ENCODE peak calls at places on chromosomes 11 and 22, in five cellular contexts. One of them, this sample, is unnamed.

GRCh38 chr22:43745783-43746356 is 66.2 kb downstream of the EFCAB6 start:
- DNase-seq in upper lobe of right lung: no peak
- DNase-seq in D721Med: no peak
- DNase-seq in cardiac muscle cell: no peak
- DNase-seq in pancreas: no peak
- DNase-seq in this sample: no peak

GRCh38 chr11:131504199-131504949 is 134.0 kb downstream of the NTM start:
- DNase-seq in pancreas: no peak
- DNase-seq in cardiac muscle cell: peak; percentile 25
- DNase-seq in upper lobe of right lung: no peak
- DNase-seq in D721Med: no peak
- DNase-seq in this sample: no peak

GRCh38 chr22:43814264-43814663 is 2.2 kb upstream of the EFCAB6 start:
- DNase-seq in cardiac muscle cell: no peak
- DNase-seq in upper lobe of right lung: no peak
- DNase-seq in D721Med: no peak
- DNase-seq in pancreas: no peak
- DNase-seq in this sample: no peak

GRCh38 chr11:64372802-64373597 is 14.0 kb downstream of the RPS6KA4 start:
- DNase-seq in pancreas: no peak
- DNase-seq in D721Med: no peak
- DNase-seq in upper lobe of right lung: no peak
- DNase-seq in cardiac muscle cell: no peak
- DNase-seq in this sample: no peak

GRCh38 chr11:1389932-1390587 is at the start of gene BRSK2:
- DNase-seq in cardiac muscle cell: no peak
- DNase-seq in pancreas: peak; percentile 67
- DNase-seq in D721Med: no peak
- DNase-seq in upper lobe of right lung: no peak
- DNase-seq in this sample: no peak

GRCh38 chr22:20565079-20565734 is 57.8 kb downstream of the MED15 start:
- DNase-seq in cardiac muscle cell: no peak
- DNase-seq in D721Med: no peak
- DNase-seq in upper lobe of right lung: peak; percentile 21
- DNase-seq in pancreas: no peak
- DNase-seq in this sample: peak; percentile 54

GRCh38 chr11:86571273-86571948 is 101.0 kb downstream of the ME3 start:
- DNase-seq in upper lobe of right lung: no peak
- DNase-seq in pancreas: no peak
- DNase-seq in cardiac muscle cell: peak; percentile 26
- DNase-seq in D721Med: no peak
- DNase-seq in this sample: peak; percentile 6

GRCh38 chr11:2529173-2529572 is 84.4 kb downstream of the KCNQ1 start:
- DNase-seq in D721Med: no peak
- DNase-seq in pancreas: no peak
- DNase-seq in cardiac muscle cell: no peak
- DNase-seq in upper lobe of right lung: no peak
- DNase-seq in this sample: no peak

GRCh38 chr11:94424011-94424410 is 22.8 kb upstream of the GPR83 start:
- DNase-seq in upper lobe of right lung: no peak
- DNase-seq in D721Med: no peak
- DNase-seq in pancreas: no peak
- DNase-seq in cardiac muscle cell: peak; percentile 9
- DNase-seq in this sample: no peak

GRCh38 chr22:50316114-50317065 is 8.9 kb upstream of the PLXNB2 start:
- DNase-seq in upper lobe of right lung: peak; percentile 59
- DNase-seq in cardiac muscle cell: no peak
- DNase-seq in D721Med: no peak
- DNase-seq in pancreas: peak; percentile 37
- DNase-seq in this sample: no peak

GRCh38 chr11:44622721-44623258 is 57.3 kb downstream of the CD82 start:
- DNase-seq in upper lobe of right lung: peak; percentile 38
- DNase-seq in pancreas: no peak
- DNase-seq in D721Med: no peak
- DNase-seq in cardiac muscle cell: no peak
- DNase-seq in this sample: no peak

GRCh38 chr11:11081786-11082185 is 223.9 kb upstream of the ZBED5 start:
- DNase-seq in cardiac muscle cell: no peak
- DNase-seq in D721Med: no peak
- DNase-seq in pancreas: no peak
- DNase-seq in upper lobe of right lung: no peak
- DNase-seq in this sample: no peak

GRCh38 chr11:2513441-2513840 is 68.6 kb downstream of the KCNQ1 start:
- DNase-seq in cardiac muscle cell: no peak
- DNase-seq in pancreas: peak; percentile 4
- DNase-seq in D721Med: no peak
- DNase-seq in upper lobe of right lung: peak; percentile 56
- DNase-seq in this sample: no peak

GRCh38 chr11:92658733-92659132 is 310.7 kb upstream of the MTNR1B start:
- DNase-seq in pancreas: no peak
- DNase-seq in upper lobe of right lung: no peak
- DNase-seq in cardiac muscle cell: no peak
- DNase-seq in D721Med: no peak
- DNase-seq in this sample: no peak

GRCh38 chr11:120141144-120142071 is 3.5 kb upstream of the TRIM29 start:
- DNase-seq in D721Med: no peak
- DNase-seq in pancreas: no peak
- DNase-seq in cardiac muscle cell: no peak
- DNase-seq in upper lobe of right lung: no peak
- DNase-seq in this sample: no peak

GRCh38 chr11:26762089-26762488 is 40.2 kb upstream of the SLC5A12 start:
- DNase-seq in cardiac muscle cell: no peak
- DNase-seq in upper lobe of right lung: no peak
- DNase-seq in D721Med: no peak
- DNase-seq in pancreas: no peak
- DNase-seq in this sample: no peak

GRCh38 chr22:50673231-50674126 is 856 bp downstream of the SHANK3 start:
- DNase-seq in pancreas: no peak
- DNase-seq in cardiac muscle cell: no peak
- DNase-seq in upper lobe of right lung: no peak
- DNase-seq in D721Med: no peak
- DNase-seq in this sample: peak; percentile 40

GRCh38 chr11:111975076-111975806 is 38.1 kb downstream of the DIXDC1 start:
- DNase-seq in pancreas: no peak
- DNase-seq in cardiac muscle cell: no peak
- DNase-seq in D721Med: no peak
- DNase-seq in upper lobe of right lung: no peak
- DNase-seq in this sample: no peak
- TF ChIP-seq CTCF in pancreas: no peak
- TF ChIP-seq CTCF in cardiac muscle cell: no peak
- TF ChIP-seq CTCF in D721Med: no peak
- TF ChIP-seq CTCF in upper lobe of right lung: peak; percentile 34
- TF ChIP-seq CTCF in this sample: no peak

DNA sequence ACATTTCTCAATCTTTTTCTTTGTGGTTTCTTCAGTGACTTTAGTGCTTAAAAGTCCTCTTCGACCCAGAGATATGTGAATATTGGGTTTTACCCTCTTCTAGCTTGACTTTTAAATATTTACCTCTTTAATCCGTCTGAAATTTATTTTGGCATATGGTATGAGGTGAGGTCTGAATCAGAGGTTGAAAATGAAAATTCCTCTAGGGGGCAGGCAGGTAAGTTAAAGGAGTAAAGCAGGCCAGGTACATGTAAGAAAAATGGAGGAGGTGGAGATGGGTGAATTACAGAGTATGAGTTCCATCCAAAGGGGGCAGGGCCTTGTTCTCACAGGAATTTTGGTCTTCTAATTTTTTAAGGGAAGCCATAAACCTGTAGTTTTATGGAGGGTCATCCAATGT is 263.8 kb upstream of the NARS2 start:
- DNase-seq in cardiac muscle cell: no peak
- DNase-seq in upper lobe of right lung: no peak
- DNase-seq in D721Med: no peak
- DNase-seq in pancreas: no peak
- DNase-seq in this sample: no peak
- TF ChIP-seq CTCF in cardiac muscle cell: no peak
- TF ChIP-seq CTCF in upper lobe of right lung: no peak
- TF ChIP-seq CTCF in D721Med: no peak
- TF ChIP-seq CTCF in pancreas: no peak
- TF ChIP-seq CTCF in this sample: no peak

DNA sequence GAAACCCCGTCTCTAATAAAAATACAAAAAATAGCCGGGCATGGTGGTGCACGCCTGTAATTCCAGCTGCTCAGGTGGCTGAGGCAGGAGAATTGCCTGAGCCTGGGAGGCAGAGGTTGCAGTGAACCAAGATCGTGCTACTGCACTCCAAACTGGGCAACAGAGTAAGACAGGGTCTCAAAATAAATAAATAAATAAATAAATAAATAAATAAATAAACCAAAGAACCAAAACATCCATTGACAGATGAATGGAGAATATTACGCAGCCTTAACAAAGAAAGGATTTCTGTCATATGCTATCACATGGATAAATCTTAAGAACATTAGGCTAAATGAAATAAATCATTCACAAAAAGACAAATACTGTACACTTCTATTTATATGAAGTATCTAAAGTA is 11.1 kb upstream of the CSTF3 start:
- DNase-seq in pancreas: no peak
- DNase-seq in cardiac muscle cell: no peak
- DNase-seq in upper lobe of right lung: no peak
- DNase-seq in D721Med: no peak
- DNase-seq in this sample: no peak
- TF ChIP-seq CTCF in pancreas: no peak
- TF ChIP-seq CTCF in cardiac muscle cell: no peak
- TF ChIP-seq CTCF in upper lobe of right lung: no peak
- TF ChIP-seq CTCF in D721Med: no peak
- TF ChIP-seq CTCF in this sample: no peak

GRCh38 chr22:35152316-35152715 is 86.4 kb downstream of the ISX start:
- DNase-seq in upper lobe of right lung: peak; percentile 3
- DNase-seq in cardiac muscle cell: no peak
- DNase-seq in pancreas: no peak
- DNase-seq in D721Med: no peak
- DNase-seq in this sample: no peak

GRCh38 chr22:35156945-35157344 is 91.0 kb downstream of the ISX start:
- DNase-seq in pancreas: no peak
- DNase-seq in D721Med: no peak
- DNase-seq in cardiac muscle cell: no peak
- DNase-seq in upper lobe of right lung: peak; percentile 45
- DNase-seq in this sample: no peak

GRCh38 chr22:35154937-35155387 is 89.0 kb downstream of the ISX start:
- DNase-seq in D721Med: no peak
- DNase-seq in pancreas: peak; percentile 46
- DNase-seq in cardiac muscle cell: peak; percentile 62
- DNase-seq in upper lobe of right lung: peak; percentile 68
- DNase-seq in this sample: peak; percentile 48

GRCh38 chr22:35160268-35160667 is 94.3 kb downstream of the ISX start:
- DNase-seq in D721Med: no peak
- DNase-seq in cardiac muscle cell: no peak
- DNase-seq in upper lobe of right lung: no peak
- DNase-seq in pancreas: no peak
- DNase-seq in this sample: no peak

GRCh38 chr22:35155403-35156025 is 89.6 kb downstream of the ISX start:
- DNase-seq in upper lobe of right lung: peak; percentile 31
- DNase-seq in cardiac muscle cell: no peak
- DNase-seq in D721Med: no peak
- DNase-seq in pancreas: no peak
- DNase-seq in this sample: no peak
- TF ChIP-seq CTCF in upper lobe of right lung: no peak
- TF ChIP-seq CTCF in cardiac muscle cell: no peak
- TF ChIP-seq CTCF in D721Med: no peak
- TF ChIP-seq CTCF in pancreas: no peak
- TF ChIP-seq CTCF in this sample: peak; percentile 20

GRCh38 chr22:36982136-36982535 is 37.1 kb downstream of the TST start:
- DNase-seq in pancreas: no peak
- DNase-seq in D721Med: no peak
- DNase-seq in cardiac muscle cell: no peak
- DNase-seq in upper lobe of right lung: no peak
- DNase-seq in this sample: no peak

GRCh38 chr22:36988075-36988474 is 31.2 kb downstream of the TST start:
- DNase-seq in upper lobe of right lung: no peak
- DNase-seq in pancreas: no peak
- DNase-seq in D721Med: no peak
- DNase-seq in cardiac muscle cell: no peak
- DNase-seq in this sample: no peak

GRCh38 chr22:36991220-36991619 is 28.0 kb downstream of the TST start:
- DNase-seq in pancreas: no peak
- DNase-seq in upper lobe of right lung: no peak
- DNase-seq in cardiac muscle cell: no peak
- DNase-seq in D721Med: no peak
- DNase-seq in this sample: no peak

GRCh38 chr22:36985490-36985889 is 33.8 kb downstream of the TST start:
- DNase-seq in D721Med: no peak
- DNase-seq in cardiac muscle cell: no peak
- DNase-seq in upper lobe of right lung: no peak
- DNase-seq in pancreas: no peak
- DNase-seq in this sample: no peak

DNA sequence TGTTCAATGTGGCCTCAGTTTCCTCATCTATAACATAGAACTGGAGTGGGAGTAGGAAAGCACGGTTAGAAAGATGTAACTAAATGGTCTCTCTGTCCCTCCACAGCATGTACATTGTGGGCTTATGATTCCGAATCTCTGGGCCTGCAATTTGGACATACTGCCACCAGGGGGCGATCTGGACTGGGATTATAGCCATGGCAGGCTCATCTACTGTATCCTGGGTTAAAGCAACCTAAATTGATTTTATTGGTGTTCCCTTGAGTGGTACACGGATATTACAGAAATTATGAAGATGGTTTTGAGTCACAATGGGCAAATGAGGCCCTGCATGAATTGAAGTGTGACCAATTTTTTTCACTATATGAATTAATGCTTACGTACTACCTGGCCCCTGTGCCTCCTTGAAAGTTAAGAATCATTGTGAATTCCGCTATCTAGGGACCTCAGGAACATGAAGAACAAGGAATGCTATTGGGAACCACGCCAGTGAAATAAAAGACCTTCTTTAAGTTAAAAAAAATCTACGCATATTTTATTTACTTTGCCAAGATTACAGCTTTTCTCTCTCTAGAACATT is 32.9 kb downstream of the TST start:
- DNase-seq in cardiac muscle cell: no peak
- DNase-seq in pancreas: no peak
- DNase-seq in upper lobe of right lung: no peak
- DNase-seq in D721Med: no peak
- DNase-seq in this sample: peak; percentile 82
- TF ChIP-seq CTCF in cardiac muscle cell: peak; percentile 57
- TF ChIP-seq CTCF in pancreas: peak; percentile 29
- TF ChIP-seq CTCF in upper lobe of right lung: peak; percentile 54
- TF ChIP-seq CTCF in D721Med: peak; percentile 41
- TF ChIP-seq CTCF in this sample: peak; percentile 94

GRCh38 chr22:31947296-31947695 is 3.0 kb downstream of the YWHAH start:
- DNase-seq in upper lobe of right lung: no peak
- DNase-seq in D721Med: no peak
- DNase-seq in pancreas: no peak
- DNase-seq in cardiac muscle cell: peak; percentile 41
- DNase-seq in this sample: peak; percentile 52
- TF ChIP-seq CTCF in upper lobe of right lung: peak; percentile 53
- TF ChIP-seq CTCF in D721Med: peak; percentile 58
- TF ChIP-seq CTCF in pancreas: no peak
- TF ChIP-seq CTCF in cardiac muscle cell: peak; percentile 48
- TF ChIP-seq CTCF in this sample: peak; percentile 62